ENCODE peak calls at places on chromosome 9, in eight cellular contexts. One of them, this sample, is unnamed.

GRCh38 chr9:97773723-97774122 is 76.6 kb upstream of the XPA start:
- DNase-seq in PC-9: peak
- DNase-seq in brain microvascular endothelial cell: peak
- DNase-seq in fibroblast of the aortic adventitia: peak
- DNase-seq in IMR-90: peak
- DNase-seq in foreskin fibroblast: peak
- DNase-seq in A673: peak
- DNase-seq in mucosa of descending colon: peak
- DNase-seq in this sample: no peak

GRCh38 chr9:128685636-128686489 is 3.2 kb upstream of the SET start:
- DNase-seq in foreskin fibroblast: no peak
- DNase-seq in IMR-90: no peak
- DNase-seq in PC-9: no peak
- DNase-seq in fibroblast of the aortic adventitia: no peak
- DNase-seq in mucosa of descending colon: peak
- DNase-seq in brain microvascular endothelial cell: no peak
- DNase-seq in A673: no peak
- DNase-seq in this sample: peak

GRCh38 chr9:79939819-79940218 is 368.1 kb downstream of the TLE4 start:
- DNase-seq in IMR-90: no peak
- DNase-seq in A673: no peak
- DNase-seq in fibroblast of the aortic adventitia: no peak
- DNase-seq in mucosa of descending colon: no peak
- DNase-seq in foreskin fibroblast: no peak
- DNase-seq in brain microvascular endothelial cell: no peak
- DNase-seq in PC-9: no peak
- DNase-seq in this sample: no peak

GRCh38 chr9:35696520-35697215 is 6.9 kb upstream of the TPM2 start:
- DNase-seq in fibroblast of the aortic adventitia: peak
- DNase-seq in brain microvascular endothelial cell: no peak
- DNase-seq in foreskin fibroblast: peak
- DNase-seq in IMR-90: peak
- DNase-seq in mucosa of descending colon: peak
- DNase-seq in PC-9: no peak
- DNase-seq in A673: peak
- DNase-seq in this sample: peak

GRCh38 chr9:92734931-92735906 is 29.4 kb downstream of the BICD2 start:
- DNase-seq in foreskin fibroblast: no peak
- DNase-seq in mucosa of descending colon: no peak
- DNase-seq in PC-9: no peak
- DNase-seq in A673: no peak
- DNase-seq in IMR-90: no peak
- DNase-seq in fibroblast of the aortic adventitia: no peak
- DNase-seq in brain microvascular endothelial cell: no peak
- DNase-seq in this sample: no peak

GRCh38 chr9:1759009-1759408 is 256.1 kb upstream of the SMARCA2 start:
- DNase-seq in A673: no peak
- DNase-seq in fibroblast of the aortic adventitia: no peak
- DNase-seq in mucosa of descending colon: no peak
- DNase-seq in foreskin fibroblast: no peak
- DNase-seq in IMR-90: no peak
- DNase-seq in PC-9: no peak
- DNase-seq in brain microvascular endothelial cell: no peak
- DNase-seq in this sample: peak

GRCh38 chr9:134040831-134041648 is 15.8 kb downstream of the BRD3OS start:
- DNase-seq in A673: no peak
- DNase-seq in brain microvascular endothelial cell: no peak
- DNase-seq in IMR-90: no peak
- DNase-seq in mucosa of descending colon: peak
- DNase-seq in foreskin fibroblast: no peak
- DNase-seq in fibroblast of the aortic adventitia: peak
- DNase-seq in PC-9: no peak
- DNase-seq in this sample: no peak

GRCh38 chr9:119905706-119906105 is 536.5 kb upstream of the BRINP1 start:
- DNase-seq in IMR-90: no peak
- DNase-seq in fibroblast of the aortic adventitia: no peak
- DNase-seq in mucosa of descending colon: no peak
- DNase-seq in PC-9: no peak
- DNase-seq in foreskin fibroblast: no peak
- DNase-seq in brain microvascular endothelial cell: no peak
- DNase-seq in A673: no peak
- DNase-seq in this sample: no peak

GRCh38 chr9:5500441-5501235 is 9.7 kb upstream of the PDCD1LG2 start:
- DNase-seq in mucosa of descending colon: no peak
- DNase-seq in PC-9: no peak
- DNase-seq in brain microvascular endothelial cell: peak
- DNase-seq in fibroblast of the aortic adventitia: peak
- DNase-seq in A673: peak
- DNase-seq in IMR-90: peak
- DNase-seq in foreskin fibroblast: no peak
- DNase-seq in this sample: no peak

GRCh38 chr9:16661816-16662215 is 208.7 kb downstream of the BNC2 start:
- DNase-seq in IMR-90: no peak
- DNase-seq in A673: no peak
- DNase-seq in foreskin fibroblast: no peak
- DNase-seq in PC-9: no peak
- DNase-seq in fibroblast of the aortic adventitia: no peak
- DNase-seq in mucosa of descending colon: no peak
- DNase-seq in brain microvascular endothelial cell: no peak
- DNase-seq in this sample: no peak

GRCh38 chr9:78676623-78677022 is 379.7 kb downstream of the PSAT1 start:
- DNase-seq in fibroblast of the aortic adventitia: peak
- DNase-seq in IMR-90: peak
- DNase-seq in foreskin fibroblast: peak
- DNase-seq in A673: no peak
- DNase-seq in brain microvascular endothelial cell: no peak
- DNase-seq in mucosa of descending colon: no peak
- DNase-seq in PC-9: no peak
- DNase-seq in this sample: no peak

GRCh38 chr9:121510766-121511555 is 11.3 kb upstream of the GGTA1 start:
- DNase-seq in PC-9: no peak
- DNase-seq in foreskin fibroblast: peak
- DNase-seq in mucosa of descending colon: no peak
- DNase-seq in A673: no peak
- DNase-seq in IMR-90: peak
- DNase-seq in brain microvascular endothelial cell: no peak
- DNase-seq in fibroblast of the aortic adventitia: no peak
- DNase-seq in this sample: no peak

GRCh38 chr9:98207606-98208005 is 15.2 kb upstream of the CORO2A start:
- DNase-seq in mucosa of descending colon: no peak
- DNase-seq in brain microvascular endothelial cell: no peak
- DNase-seq in A673: no peak
- DNase-seq in IMR-90: peak
- DNase-seq in fibroblast of the aortic adventitia: no peak
- DNase-seq in foreskin fibroblast: no peak
- DNase-seq in PC-9: no peak
- DNase-seq in this sample: no peak

GRCh38 chr9:125544988-125545651 is 161.9 kb downstream of the MAPKAP1 start:
- DNase-seq in brain microvascular endothelial cell: peak
- DNase-seq in fibroblast of the aortic adventitia: peak
- DNase-seq in foreskin fibroblast: peak
- DNase-seq in mucosa of descending colon: no peak
- DNase-seq in A673: no peak
- DNase-seq in PC-9: no peak
- DNase-seq in IMR-90: peak
- DNase-seq in this sample: no peak

GRCh38 chr9:91374939-91375338 is 13.2 kb upstream of the AUH start:
- DNase-seq in PC-9: no peak
- DNase-seq in A673: peak
- DNase-seq in foreskin fibroblast: peak
- DNase-seq in brain microvascular endothelial cell: peak
- DNase-seq in fibroblast of the aortic adventitia: peak
- DNase-seq in mucosa of descending colon: no peak
- DNase-seq in IMR-90: peak
- DNase-seq in this sample: no peak

GRCh38 chr9:107176701-107177100 is 106.4 kb upstream of the RAD23B start:
- DNase-seq in brain microvascular endothelial cell: no peak
- DNase-seq in A673: peak
- DNase-seq in mucosa of descending colon: no peak
- DNase-seq in IMR-90: peak
- DNase-seq in foreskin fibroblast: no peak
- DNase-seq in fibroblast of the aortic adventitia: peak
- DNase-seq in PC-9: no peak
- DNase-seq in this sample: no peak

GRCh38 chr9:124259273-124260078 is 1.7 kb downstream of the NEK6 start:
- DNase-seq in A673: peak
- DNase-seq in mucosa of descending colon: peak
- DNase-seq in PC-9: peak
- DNase-seq in fibroblast of the aortic adventitia: peak
- DNase-seq in foreskin fibroblast: peak
- DNase-seq in brain microvascular endothelial cell: peak
- DNase-seq in IMR-90: peak
- DNase-seq in this sample: no peak

GRCh38 chr9:107929439-107929838 is 439.9 kb upstream of the KLF4 start:
- DNase-seq in mucosa of descending colon: peak
- DNase-seq in fibroblast of the aortic adventitia: peak
- DNase-seq in foreskin fibroblast: peak
- DNase-seq in A673: no peak
- DNase-seq in brain microvascular endothelial cell: peak
- DNase-seq in PC-9: no peak
- DNase-seq in IMR-90: peak
- DNase-seq in this sample: peak

GRCh38 chr9:19513671-19514275 is 105.0 kb downstream of the ACER2 start:
- DNase-seq in A673: peak
- DNase-seq in fibroblast of the aortic adventitia: peak
- DNase-seq in foreskin fibroblast: no peak
- DNase-seq in brain microvascular endothelial cell: no peak
- DNase-seq in mucosa of descending colon: no peak
- DNase-seq in IMR-90: no peak
- DNase-seq in PC-9: no peak
- DNase-seq in this sample: no peak
- H3K4me3 ChIP-seq in A673: no peak
- H3K4me3 ChIP-seq in fibroblast of the aortic adventitia: no peak
- H3K4me3 ChIP-seq in foreskin fibroblast: no peak
- H3K4me3 ChIP-seq in brain microvascular endothelial cell: no peak
- H3K4me3 ChIP-seq in mucosa of descending colon: no peak
- H3K4me3 ChIP-seq in IMR-90: no peak
- H3K4me3 ChIP-seq in PC-9: no peak
- H3K4me3 ChIP-seq in this sample: no peak

DNA sequence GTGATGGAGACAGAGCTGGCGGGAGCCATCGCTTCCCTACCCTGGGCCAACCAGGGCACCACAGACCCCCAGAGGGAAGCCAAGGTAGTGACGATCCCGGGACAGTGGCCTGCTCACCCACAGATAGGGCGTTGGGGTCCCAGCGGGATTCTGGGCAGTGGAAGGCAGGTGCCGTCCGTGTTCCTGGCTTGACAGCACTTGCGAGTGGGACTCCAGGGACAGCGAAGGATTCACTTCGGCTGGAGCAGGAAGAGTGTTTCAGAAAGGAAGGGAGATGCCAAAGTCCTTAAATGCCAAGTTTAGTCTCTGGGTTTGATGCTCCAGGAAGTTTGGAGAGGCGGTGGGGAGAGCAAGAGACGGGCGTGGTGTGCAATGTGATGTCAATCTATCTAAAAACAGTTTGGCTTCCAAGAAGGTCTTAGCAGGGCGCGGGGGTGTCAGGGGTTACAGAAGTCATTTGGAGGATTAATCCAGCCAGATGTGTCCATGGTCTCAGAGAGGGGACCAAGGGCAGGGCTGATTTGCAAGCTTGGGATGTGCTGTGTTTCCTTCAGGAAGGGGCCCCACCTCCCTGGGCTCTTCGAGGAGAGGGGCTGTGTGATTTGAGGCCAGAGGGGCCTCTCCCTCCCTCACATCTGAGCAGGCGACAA is 74.9 kb downstream of the NTNG2 start:
- DNase-seq in fibroblast of the aortic adventitia: no peak
- DNase-seq in A673: no peak
- DNase-seq in brain microvascular endothelial cell: no peak
- DNase-seq in mucosa of descending colon: no peak
- DNase-seq in foreskin fibroblast: no peak
- DNase-seq in IMR-90: no peak
- DNase-seq in PC-9: no peak
- DNase-seq in this sample: no peak
- TF ChIP-seq CTCF in fibroblast of the aortic adventitia: no peak
- TF ChIP-seq CTCF in A673: peak
- TF ChIP-seq CTCF in brain microvascular endothelial cell: no peak
- TF ChIP-seq CTCF in mucosa of descending colon: no peak
- TF ChIP-seq CTCF in foreskin fibroblast: no peak
- TF ChIP-seq CTCF in IMR-90: no peak
- TF ChIP-seq CTCF in PC-9: peak
- TF ChIP-seq CTCF in this sample: no peak

GRCh38 chr9:137300607-137301085 is 1.4 kb downstream of the NRARP start:
- DNase-seq in A673: peak
- DNase-seq in brain microvascular endothelial cell: no peak
- DNase-seq in IMR-90: peak
- DNase-seq in foreskin fibroblast: no peak
- DNase-seq in fibroblast of the aortic adventitia: no peak
- DNase-seq in mucosa of descending colon: peak
- DNase-seq in PC-9: peak
- DNase-seq in this sample: no peak

GRCh38 chr9:137303893-137304382 is 1.9 kb upstream of the NRARP start:
- DNase-seq in foreskin fibroblast: no peak
- DNase-seq in mucosa of descending colon: peak
- DNase-seq in PC-9: no peak
- DNase-seq in fibroblast of the aortic adventitia: no peak
- DNase-seq in brain microvascular endothelial cell: no peak
- DNase-seq in IMR-90: no peak
- DNase-seq in A673: no peak
- DNase-seq in this sample: no peak

GRCh38 chr9:137303031-137303892 is 1.2 kb upstream of the NRARP start:
- DNase-seq in PC-9: no peak
- DNase-seq in fibroblast of the aortic adventitia: no peak
- DNase-seq in IMR-90: no peak
- DNase-seq in foreskin fibroblast: no peak
- DNase-seq in mucosa of descending colon: peak
- DNase-seq in A673: peak
- DNase-seq in brain microvascular endothelial cell: no peak
- DNase-seq in this sample: no peak

GRCh38 chr9:137301086-137301947 is 754 bp downstream of the NRARP start:
- DNase-seq in mucosa of descending colon: peak
- DNase-seq in foreskin fibroblast: no peak
- DNase-seq in A673: peak
- DNase-seq in PC-9: peak
- DNase-seq in fibroblast of the aortic adventitia: peak
- DNase-seq in brain microvascular endothelial cell: no peak
- DNase-seq in IMR-90: peak
- DNase-seq in this sample: peak

GRCh38 chr9:137302176-137303030 is at the start of gene NRARP:
- DNase-seq in IMR-90: peak
- DNase-seq in foreskin fibroblast: peak
- DNase-seq in mucosa of descending colon: peak
- DNase-seq in fibroblast of the aortic adventitia: peak
- DNase-seq in A673: peak
- DNase-seq in brain microvascular endothelial cell: peak
- DNase-seq in PC-9: peak
- DNase-seq in this sample: peak
- H3K4me3 ChIP-seq in IMR-90: peak
- H3K4me3 ChIP-seq in foreskin fibroblast: peak
- H3K4me3 ChIP-seq in mucosa of descending colon: peak
- H3K4me3 ChIP-seq in fibroblast of the aortic adventitia: peak
- H3K4me3 ChIP-seq in A673: peak
- H3K4me3 ChIP-seq in brain microvascular endothelial cell: peak
- H3K4me3 ChIP-seq in PC-9: peak
- H3K4me3 ChIP-seq in this sample: peak

DNA sequence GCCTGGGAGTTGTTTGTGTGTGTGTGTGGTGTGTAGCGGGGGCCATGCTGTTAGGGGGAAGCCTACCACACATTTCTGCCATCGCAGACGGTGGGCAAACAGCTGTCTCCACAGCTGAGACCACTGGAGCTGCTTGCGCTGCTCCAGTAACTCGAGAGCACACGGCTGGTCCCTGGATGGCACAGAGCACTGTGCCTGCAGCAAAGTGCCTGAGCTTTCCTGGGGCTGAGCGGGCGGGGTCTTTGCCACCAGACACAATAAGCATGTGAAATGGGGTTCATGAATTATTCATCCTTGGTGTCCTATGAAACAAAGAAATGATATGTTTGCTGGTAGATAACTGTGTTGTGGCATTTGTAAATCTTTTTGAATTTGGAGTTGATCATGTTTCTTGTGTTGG is 151.6 kb upstream of the MPDZ start:
- DNase-seq in A673: peak
- DNase-seq in mucosa of descending colon: no peak
- DNase-seq in PC-9: no peak
- DNase-seq in brain microvascular endothelial cell: no peak
- DNase-seq in foreskin fibroblast: no peak
- DNase-seq in fibroblast of the aortic adventitia: no peak
- DNase-seq in IMR-90: no peak
- DNase-seq in this sample: no peak
- TF ChIP-seq CTCF in A673: no peak
- TF ChIP-seq CTCF in mucosa of descending colon: no peak
- TF ChIP-seq CTCF in PC-9: no peak
- TF ChIP-seq CTCF in brain microvascular endothelial cell: no peak
- TF ChIP-seq CTCF in foreskin fibroblast: no peak
- TF ChIP-seq CTCF in fibroblast of the aortic adventitia: no peak
- TF ChIP-seq CTCF in IMR-90: no peak
- TF ChIP-seq CTCF in this sample: no peak